ENCODE peak calls at places on chromosomes 13 and 19, in nine cellular contexts. One of them, this sample, is unnamed.

GRCh38 chr13:37984357-37984756 is 114.8 kb upstream of the TRPC4 start:
- DNase-seq in MCF 10A: peak
- DNase-seq in lower leg skin: no peak
- DNase-seq in HFF-Myc: no peak
- DNase-seq in ascending aorta: no peak
- DNase-seq in HFFc6: no peak
- DNase-seq in pancreas: no peak
- DNase-seq in RWPE1: no peak
- DNase-seq in stomach: no peak
- DNase-seq in this sample: no peak

GRCh38 chr13:109785141-109785891 is 1.1 kb downstream of the IRS2 start:
- DNase-seq in HFFc6: no peak
- DNase-seq in lower leg skin: peak
- DNase-seq in RWPE1: no peak
- DNase-seq in HFF-Myc: no peak
- DNase-seq in MCF 10A: peak
- DNase-seq in stomach: peak
- DNase-seq in pancreas: peak
- DNase-seq in ascending aorta: peak
- DNase-seq in this sample: no peak

GRCh38 chr13:28716511-28716910 is 2.3 kb downstream of the SLC46A3 start:
- DNase-seq in HFFc6: peak
- DNase-seq in RWPE1: peak
- DNase-seq in HFF-Myc: peak
- DNase-seq in stomach: no peak
- DNase-seq in pancreas: peak
- DNase-seq in MCF 10A: peak
- DNase-seq in lower leg skin: no peak
- DNase-seq in ascending aorta: peak
- DNase-seq in this sample: no peak

GRCh38 chr19:39021063-39021462 is 11.3 kb downstream of the FBXO27 start:
- DNase-seq in pancreas: no peak
- DNase-seq in ascending aorta: no peak
- DNase-seq in lower leg skin: no peak
- DNase-seq in RWPE1: no peak
- DNase-seq in MCF 10A: no peak
- DNase-seq in HFF-Myc: no peak
- DNase-seq in HFFc6: no peak
- DNase-seq in stomach: no peak
- DNase-seq in this sample: no peak

GRCh38 chr19:13154911-13155471 is 4.8 kb downstream of the IER2 start:
- DNase-seq in HFFc6: peak
- DNase-seq in ascending aorta: peak
- DNase-seq in stomach: peak
- DNase-seq in lower leg skin: peak
- DNase-seq in RWPE1: peak
- DNase-seq in HFF-Myc: no peak
- DNase-seq in MCF 10A: peak
- DNase-seq in pancreas: peak
- DNase-seq in this sample: no peak

GRCh38 chr13:54768214-54768613 is 1739.6 kb downstream of the OLFM4 start:
- DNase-seq in HFFc6: no peak
- DNase-seq in RWPE1: no peak
- DNase-seq in ascending aorta: no peak
- DNase-seq in MCF 10A: no peak
- DNase-seq in lower leg skin: no peak
- DNase-seq in HFF-Myc: no peak
- DNase-seq in stomach: no peak
- DNase-seq in pancreas: no peak
- DNase-seq in this sample: no peak

GRCh38 chr19:33085570-33086128 is 4.7 kb downstream of the GPATCH1 start:
- DNase-seq in pancreas: no peak
- DNase-seq in MCF 10A: no peak
- DNase-seq in HFFc6: no peak
- DNase-seq in RWPE1: no peak
- DNase-seq in ascending aorta: no peak
- DNase-seq in lower leg skin: no peak
- DNase-seq in stomach: no peak
- DNase-seq in HFF-Myc: no peak
- DNase-seq in this sample: no peak

GRCh38 chr19:45340232-45340898 is at the start of gene KLC3:
- DNase-seq in HFFc6: no peak
- DNase-seq in ascending aorta: no peak
- DNase-seq in lower leg skin: no peak
- DNase-seq in pancreas: peak
- DNase-seq in stomach: peak
- DNase-seq in RWPE1: peak
- DNase-seq in MCF 10A: peak
- DNase-seq in HFF-Myc: no peak
- DNase-seq in this sample: no peak

GRCh38 chr19:16594131-16594586 is 21.9 kb upstream of the SLC35E1 start:
- DNase-seq in ascending aorta: no peak
- DNase-seq in RWPE1: no peak
- DNase-seq in stomach: no peak
- DNase-seq in HFF-Myc: no peak
- DNase-seq in lower leg skin: no peak
- DNase-seq in pancreas: peak
- DNase-seq in HFFc6: no peak
- DNase-seq in MCF 10A: no peak
- DNase-seq in this sample: no peak

GRCh38 chr13:48234652-48235099 is 1.7 kb downstream of the ITM2B start:
- DNase-seq in RWPE1: no peak
- DNase-seq in HFFc6: no peak
- DNase-seq in ascending aorta: no peak
- DNase-seq in MCF 10A: peak
- DNase-seq in HFF-Myc: no peak
- DNase-seq in lower leg skin: no peak
- DNase-seq in pancreas: no peak
- DNase-seq in stomach: no peak
- DNase-seq in this sample: no peak

DNA sequence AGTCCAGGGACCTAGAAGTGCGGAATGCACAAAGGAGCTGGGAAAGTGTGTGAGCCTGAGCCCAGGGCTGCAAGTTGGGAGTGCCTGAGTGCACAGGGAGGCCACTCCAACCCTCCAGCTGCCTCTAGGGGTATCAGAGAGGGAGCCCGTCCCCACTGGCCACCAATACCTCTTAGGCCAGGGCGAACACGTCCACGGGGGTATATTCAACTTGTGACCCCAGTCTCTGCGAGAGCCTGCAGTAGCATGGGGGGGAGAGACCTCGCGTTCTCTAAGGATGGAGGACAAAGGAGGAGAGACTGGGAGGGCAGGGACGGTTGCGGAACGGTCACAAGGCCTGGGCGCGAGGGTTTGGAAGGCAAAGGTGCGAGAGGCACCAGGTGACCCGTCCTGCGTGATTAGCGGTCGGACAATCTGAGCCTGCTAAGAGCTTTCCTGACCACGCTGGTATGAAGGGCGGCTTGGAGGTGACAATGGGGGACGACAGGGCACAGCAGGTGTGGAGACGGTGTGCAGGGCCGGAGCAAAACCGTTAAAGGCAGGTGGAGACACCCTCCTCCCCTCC is 676 bp downstream of the CD320 start:
- DNase-seq in pancreas: peak
- DNase-seq in stomach: peak
- DNase-seq in MCF 10A: no peak
- DNase-seq in HFF-Myc: no peak
- DNase-seq in RWPE1: no peak
- DNase-seq in HFFc6: no peak
- DNase-seq in ascending aorta: peak
- DNase-seq in lower leg skin: peak
- DNase-seq in this sample: no peak
- TF ChIP-seq CTCF in pancreas: no peak
- TF ChIP-seq CTCF in stomach: no peak
- TF ChIP-seq CTCF in MCF 10A: no peak
- TF ChIP-seq CTCF in HFF-Myc: no peak
- TF ChIP-seq CTCF in RWPE1: no peak
- TF ChIP-seq CTCF in HFFc6: no peak
- TF ChIP-seq CTCF in ascending aorta: no peak
- TF ChIP-seq CTCF in lower leg skin: no peak
- TF ChIP-seq CTCF in this sample: no peak

GRCh38 chr13:82356667-82357066 is 1525.6 kb downstream of the SLITRK1 start:
- DNase-seq in HFFc6: peak
- DNase-seq in pancreas: no peak
- DNase-seq in MCF 10A: peak
- DNase-seq in lower leg skin: no peak
- DNase-seq in stomach: no peak
- DNase-seq in HFF-Myc: no peak
- DNase-seq in ascending aorta: no peak
- DNase-seq in RWPE1: no peak
- DNase-seq in this sample: no peak
- TF ChIP-seq CTCF in HFFc6: peak
- TF ChIP-seq CTCF in pancreas: no peak
- TF ChIP-seq CTCF in MCF 10A: peak
- TF ChIP-seq CTCF in lower leg skin: no peak
- TF ChIP-seq CTCF in stomach: no peak
- TF ChIP-seq CTCF in HFF-Myc: no peak
- TF ChIP-seq CTCF in ascending aorta: no peak
- TF ChIP-seq CTCF in RWPE1: no peak
- TF ChIP-seq CTCF in this sample: no peak

GRCh38 chr19:741506-742131 is 9.3 kb upstream of the MISP start:
- DNase-seq in lower leg skin: no peak
- DNase-seq in stomach: no peak
- DNase-seq in HFFc6: no peak
- DNase-seq in ascending aorta: no peak
- DNase-seq in pancreas: peak
- DNase-seq in HFF-Myc: no peak
- DNase-seq in MCF 10A: peak
- DNase-seq in RWPE1: no peak
- DNase-seq in this sample: no peak
- TF ChIP-seq CTCF in lower leg skin: no peak
- TF ChIP-seq CTCF in stomach: no peak
- TF ChIP-seq CTCF in HFFc6: no peak
- TF ChIP-seq CTCF in ascending aorta: no peak
- TF ChIP-seq CTCF in pancreas: no peak
- TF ChIP-seq CTCF in HFF-Myc: peak
- TF ChIP-seq CTCF in MCF 10A: no peak
- TF ChIP-seq CTCF in RWPE1: no peak
- TF ChIP-seq CTCF in this sample: peak

GRCh38 chr19:3073931-3074595 is 11.8 kb upstream of the TLE5 start:
- DNase-seq in RWPE1: no peak
- DNase-seq in MCF 10A: peak
- DNase-seq in pancreas: peak
- DNase-seq in HFFc6: no peak
- DNase-seq in ascending aorta: no peak
- DNase-seq in lower leg skin: no peak
- DNase-seq in stomach: no peak
- DNase-seq in HFF-Myc: no peak
- DNase-seq in this sample: no peak
- TF ChIP-seq CTCF in RWPE1: no peak
- TF ChIP-seq CTCF in MCF 10A: no peak
- TF ChIP-seq CTCF in pancreas: no peak
- TF ChIP-seq CTCF in HFFc6: no peak
- TF ChIP-seq CTCF in ascending aorta: no peak
- TF ChIP-seq CTCF in lower leg skin: no peak
- TF ChIP-seq CTCF in stomach: no peak
- TF ChIP-seq CTCF in HFF-Myc: peak
- TF ChIP-seq CTCF in this sample: no peak

DNA sequence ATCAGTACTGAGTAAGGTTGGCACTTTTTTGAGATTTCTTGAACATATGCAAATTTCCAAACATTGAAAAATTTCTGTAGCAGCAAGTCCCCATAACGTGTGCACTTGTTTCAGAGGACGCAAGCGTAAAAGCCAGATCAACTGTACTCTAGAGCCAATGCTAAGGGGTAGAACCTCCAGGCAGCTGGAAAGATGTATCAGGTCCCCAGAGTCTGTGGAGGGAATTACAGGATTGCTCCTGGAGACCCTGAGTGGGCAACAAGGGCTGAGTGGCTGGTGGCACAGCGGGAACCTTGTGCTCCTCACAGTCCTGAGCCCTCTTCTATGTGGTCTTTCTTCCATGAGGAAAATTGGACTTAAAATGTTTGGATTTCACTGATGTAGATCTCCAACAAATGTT is 53.9 kb upstream of the AMER2 start:
- DNase-seq in HFFc6: no peak
- DNase-seq in lower leg skin: no peak
- DNase-seq in MCF 10A: no peak
- DNase-seq in ascending aorta: no peak
- DNase-seq in HFF-Myc: no peak
- DNase-seq in stomach: no peak
- DNase-seq in pancreas: no peak
- DNase-seq in RWPE1: no peak
- DNase-seq in this sample: no peak
- TF ChIP-seq CTCF in HFFc6: no peak
- TF ChIP-seq CTCF in lower leg skin: no peak
- TF ChIP-seq CTCF in MCF 10A: no peak
- TF ChIP-seq CTCF in ascending aorta: no peak
- TF ChIP-seq CTCF in HFF-Myc: no peak
- TF ChIP-seq CTCF in stomach: no peak
- TF ChIP-seq CTCF in pancreas: no peak
- TF ChIP-seq CTCF in RWPE1: no peak
- TF ChIP-seq CTCF in this sample: no peak

GRCh38 chr13:98456423-98456845 is 120.5 kb downstream of the STK24 start:
- DNase-seq in pancreas: no peak
- DNase-seq in lower leg skin: no peak
- DNase-seq in ascending aorta: no peak
- DNase-seq in HFF-Myc: no peak
- DNase-seq in HFFc6: no peak
- DNase-seq in RWPE1: no peak
- DNase-seq in MCF 10A: no peak
- DNase-seq in stomach: no peak
- DNase-seq in this sample: no peak
- TF ChIP-seq CTCF in pancreas: no peak
- TF ChIP-seq CTCF in lower leg skin: no peak
- TF ChIP-seq CTCF in ascending aorta: no peak
- TF ChIP-seq CTCF in HFF-Myc: no peak
- TF ChIP-seq CTCF in HFFc6: no peak
- TF ChIP-seq CTCF in RWPE1: no peak
- TF ChIP-seq CTCF in MCF 10A: no peak
- TF ChIP-seq CTCF in stomach: no peak
- TF ChIP-seq CTCF in this sample: no peak

GRCh38 chr13:100542546-100543156 is 45.9 kb downstream of the GGACT start:
- DNase-seq in RWPE1: peak
- DNase-seq in pancreas: no peak
- DNase-seq in stomach: no peak
- DNase-seq in HFF-Myc: no peak
- DNase-seq in lower leg skin: no peak
- DNase-seq in ascending aorta: no peak
- DNase-seq in HFFc6: peak
- DNase-seq in MCF 10A: peak
- DNase-seq in this sample: no peak
- TF ChIP-seq CTCF in RWPE1: peak
- TF ChIP-seq CTCF in pancreas: peak
- TF ChIP-seq CTCF in stomach: no peak
- TF ChIP-seq CTCF in HFF-Myc: peak
- TF ChIP-seq CTCF in lower leg skin: no peak
- TF ChIP-seq CTCF in ascending aorta: no peak
- TF ChIP-seq CTCF in HFFc6: peak
- TF ChIP-seq CTCF in MCF 10A: peak
- TF ChIP-seq CTCF in this sample: peak

DNA sequence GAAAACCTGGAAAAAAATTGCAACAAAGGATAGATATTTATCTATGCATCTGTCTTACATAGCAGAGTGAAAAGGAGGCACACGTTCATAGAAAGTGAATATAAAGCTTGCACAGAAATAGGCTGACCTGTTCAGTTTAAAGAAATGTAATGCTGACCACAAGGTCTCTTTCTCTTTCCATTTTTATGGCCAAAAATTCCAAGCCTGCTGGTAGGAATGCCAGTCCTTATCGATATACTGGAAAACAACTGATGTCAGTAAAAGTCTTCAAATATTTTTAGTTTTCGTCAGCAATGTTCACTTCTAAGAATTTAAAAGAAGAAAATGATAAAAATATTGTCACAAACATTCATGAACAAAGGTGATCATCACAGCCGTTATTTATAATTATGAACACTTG is 59.0 kb upstream of the MCF2L start:
- DNase-seq in pancreas: no peak
- DNase-seq in lower leg skin: no peak
- DNase-seq in HFFc6: no peak
- DNase-seq in stomach: no peak
- DNase-seq in ascending aorta: no peak
- DNase-seq in MCF 10A: no peak
- DNase-seq in RWPE1: no peak
- DNase-seq in HFF-Myc: no peak
- DNase-seq in this sample: no peak
- TF ChIP-seq CTCF in pancreas: no peak
- TF ChIP-seq CTCF in lower leg skin: no peak
- TF ChIP-seq CTCF in HFFc6: peak
- TF ChIP-seq CTCF in stomach: no peak
- TF ChIP-seq CTCF in ascending aorta: no peak
- TF ChIP-seq CTCF in MCF 10A: no peak
- TF ChIP-seq CTCF in RWPE1: no peak
- TF ChIP-seq CTCF in HFF-Myc: no peak
- TF ChIP-seq CTCF in this sample: peak